ENCODE peak calls at places on chromosomes 6 and 20, in four cellular contexts. T is upper lobe of right lung, O is ELR, S is left cardiac atrium. K is an unnamed sample.

GRCh38 chr6:118896339-118897136 is 2.6 kb downstream of the ASF1A start:
- DNase-seq in T (no peak), O (peak), S (no peak), K (no peak)

GRCh38 chr20:47305667-47306066 is 50.8 kb downstream of the ZMYND8 start:
- DNase-seq in T (no peak), O (no peak), S (no peak), K (no peak)

GRCh38 chr6:33432546-33432945 is 12.7 kb downstream of the SYNGAP1 start:
- DNase-seq in T (no peak), O (no peak), S (no peak), K (no peak)

GRCh38 chr6:35419431-35419830 is 32.7 kb upstream of the FANCE start:
- DNase-seq in T (no peak), O (peak), S (no peak), K (no peak)

GRCh38 chr6:34665019-34665418 is 31.5 kb downstream of the ILRUN start:
- DNase-seq in T (no peak), O (no peak), S (no peak), K (no peak)

GRCh38 chr6:18501313-18502013 is 114.3 kb downstream of the RNF144B start:
- DNase-seq in T (peak), O (peak), S (peak), K (peak)

GRCh38 chr20:62477669-62478450 is 2.1 kb upstream of the GATA5 start:
- DNase-seq in T (no peak), O (peak), S (no peak), K (no peak)

GRCh38 chr6:154841109-154841508 is 107.9 kb downstream of the SCAF8 start:
- DNase-seq in T (no peak), O (no peak), S (no peak), K (no peak)

GRCh38 chr20:57656252-57656820 is 36.1 kb upstream of the ZBP1 start:
- DNase-seq in T (peak), O (no peak), S (no peak), K (no peak)

GRCh38 chr6:168377481-168377850 is 57.9 kb upstream of the DACT2 start:
- DNase-seq in T (peak), O (no peak), S (peak), K (no peak)

GRCh38 chr6:169092375-169092774 is 161.3 kb downstream of the THBS2 start:
- DNase-seq in T (no peak), O (no peak), S (no peak), K (no peak)

GRCh38 chr6:104404377-104404776 is 455.3 kb downstream of the HACE1 start:
- DNase-seq in T (no peak), O (no peak), S (no peak), K (no peak)

GRCh38 chr20:49558826-49559225 is 9.1 kb downstream of the PTGIS start:
- DNase-seq in T (no peak), O (no peak), S (no peak), K (no peak)

GRCh38 chr20:47561175-47561574 is 59.5 kb downstream of the NCOA3 start:
- DNase-seq in T (no peak), O (no peak), S (no peak), K (no peak)

GRCh38 chr6:3484240-3484639 is 27.4 kb upstream of the SLC22A23 start:
- DNase-seq in T (no peak), O (peak), S (no peak), K (no peak)

GRCh38 chr6:108134213-108134973 is 31.4 kb upstream of the NR2E1 start:
- DNase-seq in T (no peak), O (no peak), S (no peak), K (no peak)

GRCh38 chr6:25112207-25112874 is 166.8 kb upstream of the CARMIL1 start:
- DNase-seq in T (no peak), O (no peak), S (no peak), K (no peak)

GRCh38 chr6:143678980-143679379 is 1.2 kb downstream of the PHACTR2 start:
- DNase-seq in T (no peak), O (peak), S (no peak), K (no peak)

GRCh38 chr6:18412644-18413043 is 25.5 kb downstream of the RNF144B start:
- DNase-seq in T (no peak), O (peak), S (no peak), K (no peak)

GRCh38 chr6:46963626-46964025 is 41.9 kb upstream of the ADGRF5 start:
- DNase-seq in T (no peak), O (peak), S (peak), K (no peak)

GRCh38 chr20:62965363-62965771 is 12.9 kb downstream of the SLC17A9 start:
- DNase-seq in T (peak), O (no peak), S (no peak), K (no peak)

GRCh38 chr6:41503841-41504525 is 42.2 kb upstream of the FOXP4 start:
- DNase-seq in T (no peak), O (peak), S (peak), K (no peak)

GRCh38 chr6:144725731-144726522 is 440.8 kb downstream of the UTRN start:
- DNase-seq in T (no peak), O (peak), S (no peak), K (no peak)

GRCh38 chr6:84667252-84668213 is 96.9 kb downstream of the TBX18 start:
- DNase-seq in T (no peak), O (no peak), S (no peak), K (no peak)